ENCODE peak calls at places on chromosomes 1 and 21, in eight cellular contexts. V, B, C, R, H, I, O and N are unnamed samples.

GRCh38 chr1:14136152-14136763 is 436.3 kb downstream of the PRDM2 start:
- DNase-seq in C (no peak), H (no peak), R (no peak), O (no peak), I (no peak), B (no peak), V (no peak), N (no peak)

GRCh38 chr1:183251101-183251958 is 65.3 kb downstream of the LAMC2 start:
- DNase-seq in C (no peak), R (no peak), O (no peak), I (no peak), H (no peak), V (no peak), B (no peak), N (no peak)

GRCh38 chr1:67607699-67608098 is 77.3 kb upstream of the GADD45A start:
- DNase-seq in V (no peak), H (no peak), R (no peak), I (no peak), B (no peak), O (no peak), C (no peak), N (no peak)

GRCh38 chr1:115430717-115431116 is 92.7 kb upstream of the NGF start:
- DNase-seq in C (peak), H (peak), V (peak), I (peak), B (peak), R (peak), O (peak), N (peak)

GRCh38 chr1:92544756-92545165 is 58.0 kb upstream of the GFI1 start:
- DNase-seq in C (no peak), I (no peak), V (peak), R (no peak), H (no peak), B (no peak), O (no peak), N (no peak)

GRCh38 chr1:27542463-27543273 is 52.7 kb upstream of the WASF2 start:
- DNase-seq in I (peak), R (peak), B (peak), C (no peak), O (no peak), V (peak), H (peak), N (no peak)

GRCh38 chr1:233033366-233033765 is 83.0 kb downstream of the NTPCR start:
- DNase-seq in H (no peak), C (peak), O (peak), I (peak), R (no peak), V (peak), B (no peak), N (no peak)

GRCh38 chr1:13826591-13826990 is 126.6 kb downstream of the PRDM2 start:
- DNase-seq in O (no peak), B (no peak), V (no peak), I (no peak), H (no peak), R (no peak), C (no peak), N (no peak)

GRCh38 chr1:113928129-113928949 is 785 bp upstream of the HIPK1 start:
- DNase-seq in O (no peak), R (no peak), V (peak), I (no peak), H (peak), C (no peak), B (no peak), N (no peak)

GRCh38 chr21:42564561-42564971 is 50.9 kb downstream of the SLC37A1 start:
- DNase-seq in O (no peak), R (no peak), V (no peak), C (no peak), I (no peak), B (no peak), H (no peak), N (no peak)

GRCh38 chr1:78176448-78176847 is 130.7 kb downstream of the GIPC2 start:
- DNase-seq in O (peak), B (peak), H (peak), C (peak), R (peak), V (peak), I (peak), N (peak)

GRCh38 chr1:155940531-155940992 is 876 bp upstream of the RXFP4 start:
- DNase-seq in V (peak), B (peak), R (peak), C (no peak), O (peak), I (peak), H (peak), N (peak)

GRCh38 chr1:239212841-239213240 is 173.5 kb upstream of the CHRM3 start:
- DNase-seq in B (no peak), I (peak), V (no peak), C (no peak), O (no peak), R (no peak), H (no peak), N (no peak)

GRCh38 chr1:20345419-20345818 is 54.7 kb downstream of the VWA5B1 start:
- DNase-seq in H (no peak), R (no peak), O (no peak), C (no peak), B (no peak), I (no peak), V (no peak), N (no peak)

GRCh38 chr1:26317612-26318337 is at the start of gene CD52:
- DNase-seq in O (no peak), H (no peak), R (no peak), V (no peak), B (no peak), I (no peak), C (no peak), N (no peak)

GRCh38 chr21:33383056-33383888 is 19.9 kb upstream of the IFNGR2 start:
- DNase-seq in B (peak), V (peak), I (peak), C (no peak), R (peak), O (peak), H (peak), N (peak)

GRCh38 chr1:234887026-234887910 is 241.4 kb downstream of the TOMM20 start:
- DNase-seq in H (no peak), C (no peak), R (no peak), B (peak), O (no peak), I (no peak), V (peak), N (no peak)

GRCh38 chr1:162538815-162539431 is 22.6 kb upstream of the UAP1 start:
- DNase-seq in I (peak), V (peak), H (peak), O (peak), R (peak), B (peak), C (peak), N (peak)

GRCh38 chr1:100657876-100658715 is 61.4 kb upstream of the VCAM1 start:
- DNase-seq in I (peak), V (peak), B (no peak), C (peak), H (no peak), R (no peak), O (no peak), N (no peak)

GRCh38 chr21:23083242-23083641 is 2085.0 kb downstream of the NCAM2 start:
- DNase-seq in I (no peak), B (no peak), H (no peak), O (no peak), R (no peak), C (no peak), V (no peak), N (no peak)

GRCh38 chr1:210372931-210373627 is 44.4 kb downstream of the HHAT start:
- DNase-seq in V (no peak), I (no peak), C (no peak), B (no peak), R (peak), O (no peak), H (no peak), N (peak)

GRCh38 chr1:46166521-46167462 is 8.1 kb upstream of the TSPAN1 start:
- DNase-seq in H (no peak), I (no peak), R (no peak), C (no peak), B (no peak), V (no peak), O (no peak), N (no peak)

GRCh38 chr1:37498872-37499617 is 15.5 kb downstream of the MEAF6 start:
- DNase-seq in H (peak), B (peak), O (peak), I (peak), R (peak), C (no peak), V (no peak), N (peak)

GRCh38 chr1:201888282-201889033 is at the start of gene SHISA4:
- DNase-seq in B (peak), O (peak), H (peak), C (no peak), V (peak), R (peak), I (peak), N (peak)

GRCh38 chr1:174989540-174990181 is 10.1 kb upstream of the CACYBP start:
- DNase-seq in R (no peak), H (no peak), I (no peak), O (no peak), C (no peak), V (no peak), B (no peak), N (no peak)

GRCh38 chr21:44441041-44441400 is 14.3 kb upstream of the LRRC3 start:
- DNase-seq in O (no peak), C (no peak), V (no peak), R (no peak), I (no peak), H (no peak), B (no peak), N (no peak)

GRCh38 chr1:154863702-154864174 is 6.3 kb downstream of the KCNN3 start:
- DNase-seq in C (no peak), I (peak), B (peak), V (peak), R (no peak), H (peak), O (peak), N (peak)

GRCh38 chr21:42102063-42102462 is 30.9 kb downstream of the UMODL1 start:
- DNase-seq in R (peak), I (no peak), B (peak), C (no peak), V (no peak), O (no peak), H (peak), N (no peak)

GRCh38 chr1:218711021-218711420 is 365.9 kb downstream of the TGFB2 start:
- DNase-seq in C (no peak), V (peak), H (peak), I (no peak), B (peak), O (no peak), R (peak), N (no peak)

GRCh38 chr1:23909412-23909811 is 3.8 kb downstream of the CNR2 start:
- DNase-seq in O (no peak), H (no peak), I (no peak), B (no peak), R (no peak), V (no peak), C (no peak), N (no peak)

GRCh38 chr1:114075546-114076249 is 78.0 kb downstream of the SYT6 start:
- DNase-seq in I (no peak), R (no peak), B (no peak), C (no peak), O (no peak), H (no peak), V (no peak), N (no peak)

GRCh38 chr1:23423415-23424170 is 955 bp downstream of the TCEA3 start:
- DNase-seq in V (peak), R (no peak), I (no peak), O (no peak), B (no peak), H (peak), C (no peak), N (no peak)

GRCh38 chr1:182071924-182072323 is 10.4 kb upstream of the ZNF648 start:
- DNase-seq in B (no peak), H (no peak), O (no peak), C (no peak), I (no peak), V (no peak), R (no peak), N (no peak)

GRCh38 chr1:219292341-219292740 is 118.7 kb downstream of the LYPLAL1 start:
- DNase-seq in O (no peak), H (no peak), B (no peak), C (no peak), V (no peak), I (no peak), R (no peak), N (no peak)

GRCh38 chr1:212467843-212468482 is 35.2 kb downstream of the NENF start:
- DNase-seq in R (peak), O (no peak), C (no peak), B (peak), H (peak), I (no peak), V (no peak), N (peak)

GRCh38 chr21:26194326-26194725 is 23.8 kb upstream of the APP start:
- DNase-seq in R (no peak), H (no peak), V (no peak), C (no peak), I (no peak), O (no peak), B (no peak), N (no peak)

GRCh38 chr1:93695411-93696005 is 13.9 kb upstream of the BCAR3 start:
- DNase-seq in O (no peak), B (peak), V (no peak), H (no peak), R (no peak), I (no peak), C (no peak), N (no peak)

GRCh38 chr1:119285482-119285881 is 83.1 kb upstream of the HAO2 start:
- DNase-seq in R (peak), V (peak), I (peak), B (peak), O (peak), H (peak), C (peak), N (peak)

DNA sequence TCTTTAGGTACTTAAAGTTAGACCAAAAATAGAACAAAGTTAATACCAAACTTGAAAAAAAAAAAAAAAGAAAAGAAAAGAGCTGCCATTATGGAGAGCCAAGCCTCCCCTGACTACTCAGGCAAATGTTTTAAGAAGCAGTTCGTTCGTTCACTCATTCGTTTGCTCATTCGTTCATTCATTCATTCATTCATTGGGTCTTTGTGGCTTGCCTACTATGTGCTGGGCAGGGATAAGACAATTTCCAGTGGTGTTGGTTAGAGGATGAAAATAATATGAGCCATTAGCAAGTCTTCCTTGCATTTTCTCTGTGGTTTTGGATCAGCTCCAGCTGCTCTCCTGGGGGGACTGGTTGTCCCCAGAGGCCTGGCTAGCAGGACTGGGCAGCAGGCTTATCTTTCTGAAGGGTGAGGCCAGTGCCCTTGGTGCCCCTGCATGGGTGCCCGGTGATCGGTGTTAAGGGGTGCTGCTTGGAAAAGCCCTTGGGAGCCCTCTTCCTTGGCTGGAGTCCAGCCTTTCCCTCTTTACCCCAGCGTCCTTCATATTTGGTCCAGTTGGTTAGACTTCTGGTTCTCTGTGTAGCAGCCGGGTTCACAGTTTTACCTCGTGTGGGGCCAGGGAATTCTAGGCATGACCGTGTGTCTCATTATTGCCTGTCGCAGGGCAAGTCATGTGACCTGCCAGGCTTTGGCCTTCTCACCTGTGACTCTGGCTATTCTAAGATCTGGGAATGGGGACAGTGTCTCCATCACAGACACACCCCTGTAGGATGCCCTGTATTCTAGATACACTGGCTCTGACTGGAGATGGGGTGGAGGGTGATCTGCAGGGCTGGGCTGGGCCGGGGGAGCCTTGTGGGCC is 32.8 kb downstream of the LHX4 start:
- DNase-seq in H (no peak), O (no peak), R (no peak), I (peak), C (no peak), B (no peak), V (no peak), N (no peak)
- H3K4me3 ChIP-seq in H (no peak), O (no peak), R (no peak), I (no peak), C (no peak), B (no peak), V (no peak), N (no peak)

DNA sequence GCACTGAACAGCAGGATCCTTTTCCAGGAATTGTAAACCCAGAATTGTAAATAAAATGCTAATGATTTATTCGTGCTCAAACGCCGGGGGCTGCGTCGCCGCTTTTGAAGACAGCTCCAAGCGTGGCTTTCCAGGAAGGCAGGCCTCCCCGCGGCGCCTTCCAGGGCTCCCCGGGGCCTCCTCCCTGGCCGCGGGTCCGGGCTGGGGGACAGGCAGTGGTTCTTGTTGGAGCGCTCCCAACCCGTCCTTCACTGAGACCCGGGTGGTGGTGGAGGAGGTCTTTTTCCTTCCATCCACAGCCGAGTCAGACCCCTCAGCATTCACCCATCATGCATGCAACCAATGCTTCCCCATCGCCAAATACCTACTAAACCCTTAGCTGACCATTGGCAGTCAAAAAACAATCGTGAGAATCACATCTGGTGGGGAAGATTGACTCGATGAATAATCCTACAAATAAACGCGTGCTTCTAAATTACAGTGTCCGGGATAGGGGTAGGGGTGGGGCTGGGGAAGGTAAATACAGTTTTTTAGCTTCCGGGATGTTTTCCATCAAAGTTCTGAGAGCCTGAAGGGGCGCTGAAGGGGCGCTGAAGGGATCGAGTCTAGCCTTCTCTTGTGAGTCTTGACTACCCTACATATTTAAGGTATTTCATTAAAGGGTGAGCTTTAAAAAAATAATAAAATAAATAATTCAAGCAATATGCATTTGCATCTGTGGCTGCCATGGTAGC is 40.7 kb downstream of the RRAGC start:
- DNase-seq in H (no peak), C (no peak), I (no peak), V (no peak), O (no peak), R (no peak), B (no peak), N (no peak)
- H3K4me3 ChIP-seq in H (peak), C (peak), I (peak), V (peak), O (no peak), R (no peak), B (no peak), N (no peak)

GRCh38 chr1:41830711-41831110 is 88.0 kb downstream of the HIVEP3 start:
- DNase-seq in H (no peak), B (no peak), I (peak), O (no peak), C (no peak), V (no peak), R (no peak), N (no peak)

GRCh38 chr1:41823453-41823852 is 95.3 kb downstream of the HIVEP3 start:
- DNase-seq in R (no peak), B (no peak), O (no peak), V (no peak), C (no peak), I (peak), H (peak), N (peak)

GRCh38 chr1:41833519-41834000 is 85.2 kb downstream of the HIVEP3 start:
- DNase-seq in O (no peak), I (no peak), R (no peak), V (no peak), B (no peak), H (no peak), C (no peak), N (no peak)

GRCh38 chr1:41822865-41823264 is 95.9 kb downstream of the HIVEP3 start:
- DNase-seq in I (no peak), C (no peak), B (no peak), R (no peak), H (no peak), V (no peak), O (no peak), N (no peak)

DNA sequence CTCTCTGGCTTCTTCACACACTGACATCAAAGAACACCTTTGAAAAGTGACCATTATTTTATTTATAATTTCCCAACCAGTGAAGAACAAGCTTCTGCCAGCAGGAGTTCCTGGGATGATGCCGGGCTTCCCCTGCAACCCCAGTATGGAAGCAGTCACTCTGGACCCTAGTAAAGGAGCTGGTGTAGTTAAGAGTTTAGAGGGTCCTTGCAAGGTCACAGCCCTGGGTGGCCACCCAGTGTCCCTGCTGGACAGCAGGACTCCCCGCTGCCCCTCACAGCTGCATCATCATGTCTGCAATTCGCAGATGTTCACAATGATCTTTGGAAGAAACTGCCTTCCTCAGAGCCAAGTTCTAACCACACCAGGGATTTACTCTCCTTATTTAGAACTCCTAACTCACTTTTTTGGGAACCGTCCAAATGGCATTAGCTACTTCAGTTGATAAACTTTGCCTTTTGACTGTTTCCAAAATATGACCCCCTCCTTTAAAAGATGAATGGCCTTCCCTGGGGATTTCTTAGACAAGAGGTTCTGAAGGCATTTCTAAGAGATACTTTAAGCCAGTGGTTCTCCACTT is 90.6 kb downstream of the HIVEP3 start:
- DNase-seq in O (no peak), V (peak), H (no peak), I (peak), R (no peak), C (no peak), B (no peak), N (peak)
- H3K4me3 ChIP-seq in O (no peak), V (no peak), H (no peak), I (no peak), R (no peak), C (no peak), B (no peak), N (no peak)

DNA sequence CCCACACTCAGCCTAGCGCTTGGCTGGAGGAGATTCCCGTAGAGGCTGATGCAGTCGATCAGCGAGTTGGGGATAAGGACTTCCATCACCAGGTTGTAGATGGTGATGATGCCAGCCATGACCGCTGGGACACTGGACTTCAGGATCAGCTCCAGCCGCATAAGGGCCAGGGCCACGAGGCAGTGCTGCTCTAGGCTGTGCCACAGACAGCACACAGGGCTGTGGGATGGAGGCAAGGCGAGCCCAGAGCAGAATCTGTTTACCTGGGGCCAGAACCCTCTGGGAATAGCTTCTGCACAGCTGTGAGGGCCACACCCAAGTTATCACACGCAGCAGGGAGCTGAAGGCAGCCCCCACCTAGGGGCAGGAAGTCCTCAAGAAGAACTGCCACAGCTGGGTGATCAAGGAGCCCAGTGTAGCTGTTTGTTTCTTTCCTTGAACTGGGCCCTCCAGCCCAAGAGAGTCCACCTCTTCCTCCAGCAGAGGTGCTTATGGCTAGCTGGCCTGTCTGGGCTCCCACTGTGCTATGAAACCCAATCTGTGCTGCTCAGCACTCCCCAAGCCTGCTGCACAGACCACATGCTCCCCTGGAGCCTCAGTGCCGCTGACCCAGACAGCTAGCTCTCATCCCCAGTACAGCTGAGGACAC is 6.2 kb downstream of the SLC2A1 start:
- DNase-seq in I (no peak), R (no peak), O (no peak), H (no peak), V (no peak), C (no peak), B (peak), N (no peak)
- H3K4me3 ChIP-seq in I (no peak), R (no peak), O (no peak), H (no peak), V (no peak), C (no peak), B (peak), N (no peak)